ENCODE peak calls at places on chromosomes 4 and X, in seven cellular contexts. I is IMR-90, Y is H9, B is H1, X is mesendoderm, K is neuronal stem cell, J is mesenchymal stem cell. L is an unnamed sample. For H3K4me1, the result is how much of the 10 kb centered on the place peaks cover.

GRCh38 chrX:152155766-152156310 is 17.5 kb upstream of the MAGEA10 start:
- DNase-seq in J (no peak), Y (no peak), B (no peak), K (no peak), I (no peak), X (no peak), L (no peak)

GRCh38 chrX:17464196-17464595 is 89.2 kb downstream of the NHS start:
- DNase-seq in J (no peak), I (peak), Y (no peak), X (peak), B (no peak), K (no peak), L (peak)

GRCh38 chr4:6674500-6675149 is 19.1 kb upstream of the S100P start:
- DNase-seq in I (peak), K (peak), B (no peak), J (peak), Y (no peak), X (peak), L (no peak)

GRCh38 chr4:15779336-15779735 is 1.2 kb downstream of the CD38 start:
- DNase-seq in J (peak), B (peak), I (peak), X (peak), Y (peak), K (peak), L (peak)

GRCh38 chrX:1932231-1932630 is 317.4 kb downstream of the ASMT start:
- DNase-seq in K (no peak), B (no peak), Y (no peak), X (peak), I (no peak), J (peak), L (no peak)

GRCh38 chr4:172344266-172344772 is 531.1 kb downstream of the GALNTL6 start:
- DNase-seq in I (no peak), J (no peak), B (no peak), K (no peak), X (no peak), Y (no peak), L (no peak)

GRCh38 chrX:53684415-53685192 is 1.9 kb downstream of the HUWE1 start:
- DNase-seq in X (peak), B (no peak), I (no peak), Y (no peak), K (no peak), J (no peak), L (no peak)

GRCh38 chrX:39476596-39476995 is 621.2 kb downstream of the BCOR start:
- DNase-seq in I (no peak), X (peak), B (no peak), J (no peak), K (no peak), Y (peak), L (no peak)

GRCh38 chr4:2484993-2485392 is 16.1 kb downstream of the RNF4 start:
- DNase-seq in I (no peak), K (no peak), J (no peak), B (no peak), Y (no peak), X (no peak), L (peak)

GRCh38 chr4:45741897-45742296 is 382.0 kb downstream of the GABRG1 start:
- DNase-seq in Y (peak), I (no peak), J (no peak), K (no peak), B (no peak), X (peak), L (no peak)

GRCh38 chrX:40420899-40421729 is 159.7 kb upstream of the ATP6AP2 start:
- DNase-seq in K (no peak), B (no peak), X (peak), I (no peak), Y (no peak), J (no peak), L (no peak)

GRCh38 chr4:187060551-187060950 is 336.9 kb upstream of the FAT1 start:
- DNase-seq in K (no peak), I (no peak), J (no peak), B (no peak), X (no peak), Y (no peak), L (no peak)

GRCh38 chr4:154741877-154742851 is 1.6 kb upstream of the LRAT start:
- DNase-seq in B (peak), I (no peak), K (peak), Y (peak), X (peak), J (no peak), L (no peak)

GRCh38 chr4:154740462-154740861 is 3.3 kb upstream of the LRAT start:
- DNase-seq in J (no peak), I (no peak), X (no peak), Y (peak), K (no peak), B (peak), L (no peak)

GRCh38 chr4:154744341-154744948 is 645 bp downstream of the LRAT start:
- DNase-seq in I (no peak), K (no peak), B (no peak), Y (no peak), X (no peak), J (no peak), L (no peak)

GRCh38 chr4:154741131-154741530 is 2.7 kb upstream of the LRAT start:
- DNase-seq in J (no peak), B (no peak), I (no peak), K (no peak), X (no peak), Y (peak), L (no peak)

DNA sequence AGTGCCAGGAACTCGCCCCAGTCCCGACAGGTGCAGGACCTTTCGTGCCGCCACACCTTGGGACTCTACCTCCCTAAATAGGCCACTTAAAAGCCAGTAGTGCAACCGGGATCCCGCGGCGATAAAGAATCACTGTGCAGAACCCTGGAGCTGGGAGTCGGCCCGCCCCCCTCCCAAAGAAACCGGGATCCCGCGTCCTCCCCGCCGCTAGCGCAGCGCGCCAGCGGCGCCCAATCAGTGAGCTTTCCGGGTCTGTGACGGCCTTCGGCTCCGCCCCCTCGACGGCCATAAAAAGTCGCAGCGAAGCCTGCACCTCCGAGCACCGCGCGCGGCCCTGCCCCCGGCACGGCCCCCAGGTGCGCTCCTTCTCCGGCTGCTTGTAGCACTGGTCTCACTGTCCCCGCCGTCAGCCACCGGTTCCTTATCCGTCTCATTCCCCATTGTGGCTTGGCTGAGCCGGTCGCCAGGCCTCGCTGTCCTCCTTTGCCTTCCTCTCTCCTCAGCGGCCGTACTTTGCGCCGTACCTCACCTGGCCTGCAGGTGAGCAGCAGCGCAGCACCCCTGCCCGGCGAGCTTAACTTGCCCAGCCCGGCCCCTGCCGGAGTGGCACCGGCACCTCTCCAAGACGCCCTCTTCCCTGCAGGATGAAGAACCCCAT is at the start of gene LRAT:
- DNase-seq in Y (peak), I (no peak), K (no peak), B (peak), J (no peak), X (peak), L (no peak)
- H2BK5ac ChIP-seq in Y (no peak), I (no peak), K (no peak), B (no peak), J (no peak), X (no peak), L (no peak)

GRCh38 chrX:10112510-10112909 is 44.3 kb upstream of the CLCN4 start:
- DNase-seq in J (no peak), K (no peak), Y (no peak), B (no peak), X (no peak), I (no peak), L (no peak)
- H3K4me1 ChIP-seq in J (under half), K (under half), Y (under half), B (under half), X (under half), I (under half), L (under half)

DNA sequence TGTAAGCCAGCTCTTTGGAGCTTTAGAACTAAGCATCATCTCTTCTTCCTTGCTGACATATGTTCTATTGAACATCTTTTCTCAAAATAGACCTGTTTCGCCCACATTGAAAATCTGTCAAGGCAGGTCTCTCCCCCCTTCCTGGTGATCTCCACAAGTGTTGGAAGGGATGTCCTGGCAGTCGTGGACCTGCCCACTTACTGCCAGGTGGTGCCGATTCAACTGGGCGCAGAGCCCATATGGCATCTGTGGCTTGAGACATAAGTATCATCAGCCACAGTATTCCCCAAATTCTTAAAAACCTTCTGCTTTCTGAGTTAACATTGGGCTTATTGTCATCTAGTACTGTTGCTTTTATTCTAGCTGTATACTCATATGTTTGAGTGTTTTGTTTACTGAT is 969.3 kb upstream of the FTHL17 start:
- DNase-seq in X (no peak), K (no peak), B (no peak), J (no peak), Y (no peak), I (no peak), L (no peak)
- H2BK5ac ChIP-seq in X (no peak), K (no peak), B (no peak), J (no peak), Y (no peak), I (no peak), L (no peak)

DNA sequence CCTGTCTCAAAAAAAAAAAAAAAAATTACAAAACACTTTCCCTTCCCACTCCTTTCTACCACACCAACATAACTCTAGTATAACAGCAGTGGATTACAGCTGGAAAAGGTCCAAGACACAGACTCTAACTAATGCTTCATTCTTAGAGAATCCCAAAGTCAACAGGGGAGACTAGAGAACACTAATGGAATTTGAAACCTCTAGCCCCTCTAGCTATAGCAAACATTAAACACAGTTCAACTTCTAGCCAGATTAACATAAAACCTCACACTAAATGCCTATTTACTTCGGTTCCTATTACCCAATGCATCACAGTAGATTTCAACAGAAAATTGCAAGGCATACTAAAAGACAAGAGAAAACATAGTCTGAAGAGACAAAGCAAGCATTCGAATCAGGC is 10.5 kb upstream of the DHX15 start:
- DNase-seq in K (no peak), B (no peak), X (no peak), J (no peak), Y (no peak), I (peak), L (no peak)
- H3K4me1 ChIP-seq in K (under half), B (under half), X (under half), J (under half), Y (under half), I (under half), L (under half)